ENCODE peak calls at places on chromosome 10, in nine cellular contexts. N, L, I, R, J, S, C, A and T are unnamed samples.
A peak's percentile ranks its signal among the peaks of the same experiment; 100 is the strongest.

GRCh38 chr10:61992059-61992460 is 90.6 kb downstream of the ARID5B start:
- DNase-seq in N (no peak), L (no peak), I (no peak), R (peak; percentile 23), J (no peak), S (no peak), C (no peak), A (peak; percentile 54), T (peak; percentile 81)

GRCh38 chr10:116437076-116437692 is 9.5 kb downstream of the PNLIPRP3 start:
- DNase-seq in N (no peak), L (no peak), I (no peak), R (no peak), J (no peak), S (no peak), C (no peak), A (no peak), T (no peak)

GRCh38 chr10:26770069-26770468 is 72.6 kb downstream of the PDSS1 start:
- DNase-seq in N (no peak), L (no peak), I (no peak), R (no peak), J (peak; percentile 16), S (no peak), C (no peak), A (no peak), T (no peak)

GRCh38 chr10:97561678-97562077 is 10.9 kb upstream of the ANKRD2 start:
- DNase-seq in N (no peak), L (no peak), I (no peak), R (no peak), J (no peak), S (no peak), C (no peak), A (no peak), T (no peak)

GRCh38 chr10:30068482-30069223 is 9.3 kb upstream of the JCAD start:
- DNase-seq in N (no peak), L (no peak), I (no peak), R (no peak), J (no peak), S (no peak), C (no peak), A (no peak), T (peak; percentile 33)

GRCh38 chr10:65033957-65034356 is 1512.8 kb downstream of the REEP3 start:
- DNase-seq in N (no peak), L (no peak), I (no peak), R (no peak), J (no peak), S (no peak), C (no peak), A (no peak), T (no peak)

GRCh38 chr10:63052083-63052482 is 81.0 kb upstream of the NRBF2 start:
- DNase-seq in N (no peak), L (no peak), I (no peak), R (no peak), J (no peak), S (no peak), C (no peak), A (no peak), T (no peak)

GRCh38 chr10:97713828-97714400 is 384 bp downstream of the MARVELD1 start:
- DNase-seq in N (peak; percentile 75), L (peak; percentile 88), I (peak; percentile 86), R (peak; percentile 72), J (peak; percentile 71), S (peak; percentile 67), C (peak; percentile 76), A (peak; percentile 67), T (peak; percentile 75)

GRCh38 chr10:15370741-15371701 is at the start of gene FAM171A1:
- DNase-seq in N (peak; percentile 56), L (peak; percentile 73), I (peak; percentile 59), R (peak; percentile 45), J (peak; percentile 78), S (peak; percentile 58), C (peak; percentile 68), A (peak; percentile 72), T (peak; percentile 89)

GRCh38 chr10:33412261-33413092 is 78.0 kb upstream of the NRP1 start:
- DNase-seq in N (no peak), L (no peak), I (peak; percentile 60), R (no peak), J (no peak), S (peak; percentile 27), C (no peak), A (no peak), T (no peak)

GRCh38 chr10:47021850-47022249 is 110.6 kb downstream of the PTPN20 start:
- DNase-seq in N (no peak), L (no peak), I (no peak), R (no peak), J (no peak), S (no peak), C (no peak), A (no peak), T (no peak)

GRCh38 chr10:36114913-36115312 is 472.8 kb upstream of the FZD8 start:
- DNase-seq in N (no peak), L (no peak), I (no peak), R (no peak), J (no peak), S (no peak), C (no peak), A (no peak), T (peak; percentile 94)

GRCh38 chr10:82969405-82969804 is 1094.4 kb downstream of the NRG3 start:
- DNase-seq in N (no peak), L (no peak), I (no peak), R (no peak), J (peak; percentile 36), S (no peak), C (no peak), A (no peak), T (peak; percentile 23)

GRCh38 chr10:30724296-30724695 is 94.7 kb upstream of the LYZL2 start:
- DNase-seq in N (no peak), L (no peak), I (no peak), R (no peak), J (no peak), S (no peak), C (no peak), A (no peak), T (no peak)

GRCh38 chr10:125967533-125967932 is 71.2 kb downstream of the FANK1 start:
- DNase-seq in N (no peak), L (no peak), I (no peak), R (no peak), J (no peak), S (no peak), C (no peak), A (no peak), T (no peak)
- H3K27ac ChIP-seq in N (no peak overlapping the region), L (no peak overlapping the region), I (no peak overlapping the region), R (no peak overlapping the region), J (no peak overlapping the region), S (no peak overlapping the region), C (no peak overlapping the region), A (no peak overlapping the region), T (no peak overlapping the region)

GRCh38 chr10:123621910-123622309 is 44.2 kb upstream of the GPR26 start:
- DNase-seq in N (no peak), L (no peak), I (no peak), R (no peak), J (no peak), S (no peak), C (no peak), A (no peak), T (no peak)
- TF ChIP-seq CTCF in N (no peak), L (no peak), I (no peak), R (no peak), J (no peak), S (no peak), C (no peak), A (no peak), T (no peak)

GRCh38 chr10:103153302-103153759 is 39.7 kb downstream of the NT5C2 start:
- DNase-seq in N (no peak), L (no peak), I (no peak), R (peak; percentile 20), J (peak; percentile 23), S (no peak), C (no peak), A (no peak), T (peak; percentile 60)

GRCh38 chr10:103157246-103157645 is 35.8 kb downstream of the NT5C2 start:
- DNase-seq in N (no peak), L (no peak), I (no peak), R (no peak), J (no peak), S (no peak), C (no peak), A (no peak), T (no peak)

GRCh38 chr10:103155485-103156085 is 37.5 kb downstream of the NT5C2 start:
- DNase-seq in N (no peak), L (no peak), I (no peak), R (no peak), J (no peak), S (no peak), C (no peak), A (no peak), T (no peak)

GRCh38 chr10:103153765-103154197 is 39.3 kb downstream of the NT5C2 start:
- DNase-seq in N (no peak), L (no peak), I (no peak), R (no peak), J (peak; percentile 9), S (no peak), C (no peak), A (no peak), T (peak; percentile 57)

DNA sequence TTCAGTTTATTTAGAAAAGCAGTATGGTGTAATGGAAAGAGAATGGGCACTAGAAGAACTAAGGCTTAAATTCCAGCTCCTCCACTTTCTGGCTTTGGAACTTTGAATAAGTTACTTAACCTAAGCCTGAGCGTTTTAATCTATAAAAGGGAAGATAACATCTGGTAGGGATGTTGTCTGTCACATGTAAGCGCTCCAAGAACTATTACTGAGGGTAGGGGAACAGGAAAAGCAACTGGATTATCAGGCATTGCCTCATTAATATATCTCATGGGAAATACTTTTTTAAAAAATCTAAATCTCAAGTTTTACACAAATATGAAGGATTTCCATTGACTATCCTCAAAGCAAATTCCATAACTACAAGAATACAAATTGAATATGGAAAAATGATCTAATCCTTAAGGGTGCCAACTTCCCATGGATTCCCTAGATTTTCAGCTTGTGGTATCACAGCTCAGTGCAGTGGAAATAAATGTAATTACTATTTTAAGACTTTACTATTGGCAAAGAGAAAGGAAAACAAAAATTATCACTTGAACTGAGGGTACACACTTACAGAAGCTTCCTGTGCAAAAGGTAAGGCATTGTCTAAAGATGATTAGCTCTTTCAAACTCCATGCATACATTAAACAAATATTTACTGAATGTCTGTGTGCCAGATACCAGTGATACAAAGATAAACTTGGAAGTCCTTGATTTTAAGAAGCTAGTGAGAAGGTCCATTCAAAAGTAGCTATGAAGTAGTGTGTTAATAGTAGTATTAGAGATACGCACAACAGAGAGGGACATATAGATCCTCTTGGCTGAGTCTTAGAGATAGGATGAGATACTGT is 38.4 kb downstream of the NT5C2 start:
- DNase-seq in N (no peak), L (no peak), I (no peak), R (no peak), J (no peak), S (no peak), C (no peak), A (no peak), T (peak; percentile 8)
- H3K27ac ChIP-seq in N (peak overlapping the region; percentile 87), L (peak overlapping the region; percentile 15), I (peak overlapping the region; percentile 67), R (peak overlapping the region; percentile 19), J (peak overlapping the region; percentile 86), S (no peak overlapping the region), C (peak overlapping the region; percentile 29), A (no peak overlapping the region), T (peak overlapping the region; percentile 65)

GRCh38 chr10:119306514-119306951 is 99.2 kb downstream of the GRK5 start:
- DNase-seq in N (no peak), L (no peak), I (no peak), R (no peak), J (no peak), S (peak; percentile 63), C (no peak), A (no peak), T (no peak)
- TF ChIP-seq CTCF in N (no peak), L (no peak), I (peak; percentile 24), R (no peak), J (peak; percentile 40), S (peak; percentile 19), C (no peak), A (no peak), T (peak; percentile 33)

GRCh38 chr10:31912289-31912688 is 16.3 kb downstream of the ARHGAP12 start:
- DNase-seq in N (no peak), L (no peak), I (no peak), R (no peak), J (no peak), S (peak; percentile 44), C (no peak), A (no peak), T (peak; percentile 13)
- H3K27ac ChIP-seq in N (no peak overlapping the region), L (no peak overlapping the region), I (no peak overlapping the region), R (no peak overlapping the region), J (no peak overlapping the region), S (no peak overlapping the region), C (no peak overlapping the region), A (no peak overlapping the region), T (no peak overlapping the region)